ENCODE peak calls at places on chromosome X, in five cellular contexts. J, A, S, O and H are unnamed samples.
A peak's percentile ranks its signal among the peaks of the same experiment; 100 is the strongest.

GRCh38 chrX:49198540-49199314 is 1.3 kb downstream of the SYP start:
- DNase-seq in J (no peak), A (no peak), S (no peak), O (no peak), H (no peak)

GRCh38 chrX:69238960-69239231 is 73.6 kb upstream of the PJA1 start:
- DNase-seq in J (peak; percentile 55), A (no peak), S (no peak), O (no peak), H (no peak)

GRCh38 chrX:23742174-23742692 is 843 bp downstream of the ACOT9 start:
- DNase-seq in J (peak; percentile 34), A (peak; percentile 25), S (peak; percentile 35), O (peak; percentile 81), H (peak; percentile 20)

GRCh38 chrX:41984628-41985027 is 61.3 kb upstream of the CASK start:
- DNase-seq in J (no peak), A (no peak), S (peak; percentile 53), O (peak; percentile 60), H (no peak)

GRCh38 chrX:74422576-74423288 is 1.4 kb downstream of the SLC16A2 start:
- DNase-seq in J (peak; percentile 74), A (peak; percentile 40), S (peak; percentile 20), O (peak; percentile 33), H (peak; percentile 47)

GRCh38 chrX:1464282-1465131 is 11.8 kb upstream of the ASMTL start:
- DNase-seq in J (no peak), A (no peak), S (no peak), O (no peak), H (no peak)

GRCh38 chrX:49041683-49042529 is 1.3 kb downstream of the TFE3 start:
- DNase-seq in J (no peak), A (no peak), S (no peak), O (peak; percentile 66), H (no peak)

GRCh38 chrX:12701625-12702024 is 89.6 kb upstream of the PRPS2 start:
- DNase-seq in J (peak; percentile 25), A (peak; percentile 70), S (peak; percentile 38), O (peak; percentile 60), H (peak; percentile 33)

GRCh38 chrX:153639177-153640044 is 7.6 kb upstream of the DUSP9 start:
- DNase-seq in J (no peak), A (no peak), S (no peak), O (no peak), H (no peak)

GRCh38 chrX:134542485-134542884 is 82.5 kb downstream of the HPRT1 start:
- DNase-seq in J (peak; percentile 25), A (no peak), S (no peak), O (peak; percentile 90), H (no peak)

GRCh38 chrX:134533952-134534351 is 74.0 kb downstream of the HPRT1 start:
- DNase-seq in J (no peak), A (no peak), S (no peak), O (no peak), H (no peak)

GRCh38 chrX:134538316-134538715 is 78.4 kb downstream of the HPRT1 start:
- DNase-seq in J (no peak), A (no peak), S (no peak), O (no peak), H (no peak)

GRCh38 chrX:134533352-134533751 is 73.4 kb downstream of the HPRT1 start:
- DNase-seq in J (no peak), A (no peak), S (no peak), O (no peak), H (no peak)

GRCh38 chrX:134537179-134537945 is 77.4 kb downstream of the HPRT1 start:
- DNase-seq in J (no peak), A (no peak), S (peak; percentile 68), O (no peak), H (no peak)
- TF ChIP-seq CTCF in J (no peak), A (no peak), S (no peak), O (no peak), H (no peak)

DNA sequence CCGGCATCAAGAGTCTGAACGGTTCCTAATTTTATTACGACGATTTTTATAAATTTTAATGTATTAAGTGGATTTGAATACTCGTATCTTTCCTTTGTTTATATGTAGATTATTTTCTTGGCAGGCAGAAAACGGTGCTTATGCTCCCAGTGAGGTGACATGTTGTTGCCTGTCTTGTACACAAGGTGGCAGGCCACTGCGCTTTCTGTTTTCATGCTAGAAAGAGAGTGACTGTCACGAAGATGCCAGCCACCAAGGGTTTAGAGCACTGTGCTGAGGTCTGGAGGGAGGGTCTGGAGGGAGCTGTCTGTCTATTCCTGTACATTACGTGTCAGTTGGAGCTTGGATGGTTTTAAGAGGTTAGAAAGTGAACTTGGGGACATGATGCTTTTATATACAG is 87.7 kb downstream of the SHROOM2 start:
- DNase-seq in J (peak; percentile 48), A (peak; percentile 16), S (peak; percentile 31), O (no peak), H (peak; percentile 60)
- TF ChIP-seq CTCF in J (peak; percentile 62), A (peak; percentile 27), S (peak; percentile 53), O (peak; percentile 55), H (peak; percentile 46)

DNA sequence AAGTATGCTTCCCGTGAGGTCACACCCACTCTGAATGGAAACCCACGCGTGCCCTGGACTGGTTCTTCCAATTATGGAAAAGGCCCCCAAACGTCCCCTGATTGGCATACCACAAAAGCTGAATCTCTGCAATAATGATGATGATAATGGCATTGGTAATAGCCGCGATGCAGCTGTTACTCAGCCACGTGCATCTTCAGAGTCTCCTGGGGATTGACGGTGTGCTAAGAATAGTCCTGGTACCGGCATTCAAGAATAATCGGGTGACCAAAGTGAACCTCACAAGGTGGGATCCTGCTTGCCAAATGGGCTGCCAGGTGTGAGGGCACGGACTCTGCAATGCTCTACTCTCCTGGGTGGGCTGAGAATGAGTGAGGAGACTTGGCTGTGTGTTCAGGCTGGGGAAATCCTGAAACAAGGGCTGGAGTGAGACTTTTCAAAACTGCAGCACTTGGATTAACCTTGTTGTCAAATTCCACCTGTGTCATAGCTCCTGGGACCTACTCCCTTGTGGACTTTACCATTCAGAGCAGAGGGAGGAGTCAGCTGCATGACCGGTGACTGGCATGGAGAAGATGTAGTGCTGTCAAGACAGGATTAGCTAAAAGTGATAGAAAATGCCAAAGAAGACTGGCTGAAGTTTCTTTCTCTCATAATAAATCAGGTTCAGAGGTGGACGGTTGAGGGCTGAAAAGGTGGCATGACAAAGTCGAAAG is 615.4 kb downstream of the MID1IP1 start:
- DNase-seq in J (no peak), A (no peak), S (no peak), O (no peak), H (no peak)
- TF ChIP-seq CTCF in J (no peak), A (no peak), S (no peak), O (no peak), H (no peak)

GRCh38 chrX:40150503-40150902 is 52.7 kb upstream of the BCOR start:
- DNase-seq in J (no peak), A (no peak), S (no peak), O (no peak), H (no peak)
- TF ChIP-seq CTCF in J (no peak), A (no peak), S (no peak), O (peak; percentile 27), H (no peak)

DNA sequence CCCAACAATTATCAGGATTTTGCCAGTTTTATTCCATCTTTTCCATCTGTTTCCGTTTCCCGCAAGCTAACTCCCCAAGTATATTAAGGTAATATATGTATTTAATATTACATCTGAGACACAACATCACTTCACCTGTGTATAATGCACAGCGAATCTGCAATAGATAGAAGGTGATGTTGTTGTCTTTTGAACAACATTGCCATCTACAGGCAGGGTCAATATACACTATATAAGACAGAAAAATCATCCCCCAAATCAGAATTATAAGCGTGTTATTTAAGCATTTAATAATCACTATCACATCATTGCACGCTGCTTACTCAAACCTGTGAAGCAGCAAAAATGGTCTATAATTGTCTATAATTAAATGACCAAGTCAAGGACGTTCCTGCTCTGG is 1115.5 kb downstream of the NLGN4X start:
- DNase-seq in J (no peak), A (no peak), S (no peak), O (peak; percentile 2), H (no peak)
- TF ChIP-seq CTCF in J (peak; percentile 30), A (peak; percentile 23), S (no peak), O (peak; percentile 40), H (no peak)

GRCh38 chrX:93874554-93874953 is 200.5 kb downstream of the FAM133A start:
- DNase-seq in J (no peak), A (peak; percentile 18), S (peak; percentile 22), O (peak; percentile 0), H (no peak)

DNA sequence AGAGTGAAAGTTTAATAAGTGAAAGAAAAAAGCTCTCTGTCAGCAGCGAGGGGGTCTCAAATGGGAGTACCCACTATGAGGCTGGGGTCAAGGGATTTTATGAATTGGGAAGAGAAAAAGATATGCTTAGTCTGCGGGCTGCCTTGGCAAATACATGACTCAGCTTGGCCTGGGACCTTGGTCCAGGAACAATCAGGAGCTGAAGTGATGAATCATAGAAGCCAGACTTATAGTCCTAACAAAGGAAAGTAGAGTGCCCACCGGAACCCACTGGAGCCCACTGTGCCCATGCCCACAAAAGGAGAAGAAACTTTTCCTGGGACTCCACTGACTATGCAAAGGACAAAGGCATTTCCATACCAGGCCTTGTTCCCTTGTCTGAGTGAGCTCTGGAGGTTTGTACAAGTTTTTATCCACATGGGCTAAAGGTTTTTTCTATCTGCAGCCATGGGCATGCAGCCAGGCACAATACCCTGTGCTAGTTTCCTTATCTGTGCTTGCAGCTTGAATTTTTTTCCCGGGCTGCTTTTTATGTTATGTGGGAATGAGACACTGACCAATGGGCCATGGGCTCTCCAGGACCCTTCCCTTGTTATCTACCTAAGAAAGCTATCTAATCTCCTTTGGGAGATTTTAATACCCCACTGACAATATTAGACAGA is 201.7 kb downstream of the FAM133A start:
- DNase-seq in J (no peak), A (peak; percentile 13), S (no peak), O (no peak), H (no peak)
- TF ChIP-seq CTCF in J (no peak), A (no peak), S (no peak), O (no peak), H (no peak)